ENCODE peak calls at places on chromosomes 11 and 22, in four cellular contexts. P is AG04449, M is astrocyte of the cerebellum, H is foreskin fibroblast. W is an unnamed sample.

GRCh38 chr22:42270178-42270511 is 308 bp downstream of the TCF20 start:
- DNase-seq in P (no peak), H (no peak), M (no peak), W (no peak)

GRCh38 chr11:61730222-61730994 is 22.0 kb upstream of the MYRF start:
- DNase-seq in P (no peak), H (no peak), M (no peak), W (no peak)

GRCh38 chr11:65576867-65577755 is 1.3 kb downstream of the EHBP1L1 start:
- DNase-seq in P (no peak), M (no peak), H (peak), W (peak)

GRCh38 chr11:22459053-22459452 is 120.9 kb downstream of the SLC17A6 start:
- DNase-seq in M (no peak), H (peak), P (no peak), W (no peak)

GRCh38 chr11:60870733-60871377 is 3.5 kb downstream of the ZP1 start:
- DNase-seq in H (no peak), P (no peak), M (no peak), W (no peak)

GRCh38 chr11:6736495-6737121 is 35.2 kb downstream of the OR2AG2 start:
- DNase-seq in P (no peak), M (no peak), H (no peak), W (no peak)

GRCh38 chr11:76740772-76741171 is 42.4 kb upstream of the TSKU start:
- DNase-seq in M (no peak), P (no peak), H (no peak), W (no peak)

GRCh38 chr11:67300256-67300755 is 3.0 kb upstream of the SSH3 start:
- DNase-seq in P (no peak), H (no peak), M (no peak), W (no peak)

GRCh38 chr11:81098471-81098870 is 1635.2 kb downstream of the FAM181B start:
- DNase-seq in M (no peak), H (no peak), P (no peak), W (no peak)

GRCh38 chr22:17931400-17931825 is 92.9 kb downstream of the MICAL3 start:
- DNase-seq in M (no peak), P (no peak), H (peak), W (peak)

GRCh38 chr11:134340354-134340964 is 8.7 kb downstream of the GLB1L2 start:
- DNase-seq in M (no peak), H (no peak), P (no peak), W (no peak)

GRCh38 chr22:25165785-25166184 is 33.9 kb upstream of the CRYBB3 start:
- DNase-seq in M (no peak), P (no peak), H (no peak), W (no peak)

GRCh38 chr11:48154162-48154561 is 62.4 kb upstream of the OR4B1 start:
- DNase-seq in M (no peak), P (no peak), H (peak), W (no peak)

GRCh38 chr11:11604340-11604992 is 17.3 kb downstream of the GALNT18 start:
- DNase-seq in M (no peak), H (no peak), P (no peak), W (no peak)

GRCh38 chr11:34600339-34601084 is 20.4 kb upstream of the EHF start:
- DNase-seq in H (peak), M (no peak), P (no peak), W (no peak)

GRCh38 chr11:68107689-68108088 is 13.5 kb downstream of the CHKA start:
- DNase-seq in H (no peak), M (no peak), P (no peak), W (no peak)

GRCh38 chr11:70720291-70720690 is 322.0 kb downstream of the CTTN start:
- DNase-seq in H (no peak), P (no peak), M (no peak), W (no peak)

GRCh38 chr11:102323542-102324261 is 6.4 kb downstream of the BIRC3 start:
- DNase-seq in M (peak), P (no peak), H (peak), W (no peak)

GRCh38 chr11:24755260-24755839 is 258.5 kb downstream of the LUZP2 start:
- DNase-seq in M (no peak), P (no peak), H (no peak), W (no peak)

GRCh38 chr11:65498042-65498726 is 661 bp upstream of the MALAT1 start:
- DNase-seq in M (no peak), H (peak), P (no peak), W (no peak)

GRCh38 chr11:78796956-78797355 is 222.3 kb upstream of the NARS2 start:
- DNase-seq in M (peak), P (peak), H (peak), W (no peak)

GRCh38 chr11:130129922-130130321 is 29.7 kb upstream of the ST14 start:
- DNase-seq in P (no peak), M (no peak), H (no peak), W (no peak)

GRCh38 chr11:63986156-63986931 is at the start of gene OTUB1:
- DNase-seq in P (peak), H (peak), M (peak), W (peak)

GRCh38 chr11:65719887-65720236 is 736 bp downstream of the RNASEH2C start:
- DNase-seq in M (no peak), P (no peak), H (peak), W (no peak)

GRCh38 chr11:1830119-1830499 is 4.7 kb upstream of the SYT8 start:
- DNase-seq in H (no peak), P (no peak), M (peak), W (no peak)

GRCh38 chr11:10551845-10552352 is 10.9 kb upstream of the RNF141 start:
- DNase-seq in P (no peak), M (no peak), H (no peak), W (no peak)

GRCh38 chr11:45662096-45662664 is 3.2 kb downstream of the CHST1 start:
- DNase-seq in P (no peak), M (no peak), H (no peak), W (no peak)

GRCh38 chr22:37330200-37331033 is 48.1 kb downstream of the CYTH4 start:
- DNase-seq in M (peak), P (no peak), H (peak), W (no peak)

GRCh38 chr22:37262346-37262745 is 18.3 kb upstream of the RAC2 start:
- DNase-seq in H (no peak), M (no peak), P (no peak), W (no peak)

GRCh38 chr11:110095554-110095953 is 2.4 kb downstream of the ZC3H12C start:
- DNase-seq in M (no peak), P (no peak), H (no peak), W (no peak)

GRCh38 chr22:43795320-43795719 is 16.8 kb downstream of the EFCAB6 start:
- DNase-seq in M (no peak), P (no peak), H (no peak), W (no peak)

GRCh38 chr11:2516276-2517015 is 71.6 kb downstream of the KCNQ1 start:
- DNase-seq in H (no peak), M (no peak), P (no peak), W (no peak)

GRCh38 chr11:130449996-130450419 is 1.6 kb downstream of the ADAMTS15 start:
- DNase-seq in P (no peak), H (peak), M (peak), W (peak)

GRCh38 chr22:17589810-17590375 is 26.6 kb downstream of the SLC25A18 start:
- DNase-seq in M (no peak), H (no peak), P (no peak), W (no peak)

GRCh38 chr11:62103141-62103540 is 20.7 kb upstream of the INCENP start:
- DNase-seq in P (no peak), M (no peak), H (no peak), W (no peak)

GRCh38 chr11:47051217-47051616 is 114.7 kb downstream of the CSTPP1 start:
- DNase-seq in P (no peak), H (peak), M (peak), W (no peak)

GRCh38 chr11:69463181-69463891 is 18.1 kb upstream of the LINC01488 start:
- DNase-seq in H (peak), M (peak), P (no peak), W (peak)

GRCh38 chr11:20131744-20132666 is 28.3 kb downstream of the DBX1 start:
- DNase-seq in M (no peak), H (peak), P (no peak), W (peak)
- H3K4me3 ChIP-seq in M (peak), H (peak), P (peak), W (peak)

GRCh38 chr11:75151346-75152047 is 590 bp downstream of the SLCO2B1 start:
- DNase-seq in M (no peak), H (no peak), P (no peak), W (no peak)
- H3K4me3 ChIP-seq in M (no peak), H (no peak), P (no peak), W (peak)

GRCh38 chr11:32289701-32290100 is 145.6 kb downstream of the WT1 start:
- DNase-seq in H (no peak), M (no peak), P (no peak), W (no peak)

GRCh38 chr11:32288276-32288675 is 147.1 kb downstream of the WT1 start:
- DNase-seq in M (no peak), H (no peak), P (no peak), W (no peak)

DNA sequence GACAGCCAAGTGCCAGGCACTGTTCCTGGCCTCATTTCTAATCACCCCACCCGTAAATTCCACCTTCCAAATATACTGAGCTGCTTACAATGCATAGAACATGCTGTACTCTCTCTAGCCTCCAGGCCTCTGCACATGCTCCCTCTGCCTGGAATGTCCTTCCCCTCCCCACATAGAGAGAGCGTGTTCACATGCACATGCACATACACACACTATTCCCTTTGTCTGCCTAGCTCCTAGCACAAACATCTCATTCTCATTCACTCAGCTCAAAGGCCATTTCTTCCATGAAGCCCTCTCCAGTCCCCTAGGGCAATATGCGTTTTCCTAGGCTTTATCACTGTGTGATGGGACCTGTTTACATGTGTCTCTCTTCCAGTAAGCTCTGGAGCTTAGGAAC is 144.6 kb downstream of the WT1 start:
- DNase-seq in H (no peak), M (no peak), P (no peak), W (no peak)
- H3K4me3 ChIP-seq in H (no peak), M (no peak), P (no peak), W (no peak)

GRCh38 chr11:120254788-120255518 is 15.0 kb downstream of the POU2F3 start:
- DNase-seq in H (no peak), P (no peak), M (no peak), W (no peak)
- H3K4me3 ChIP-seq in H (no peak), P (no peak), M (no peak), W (no peak)

DNA sequence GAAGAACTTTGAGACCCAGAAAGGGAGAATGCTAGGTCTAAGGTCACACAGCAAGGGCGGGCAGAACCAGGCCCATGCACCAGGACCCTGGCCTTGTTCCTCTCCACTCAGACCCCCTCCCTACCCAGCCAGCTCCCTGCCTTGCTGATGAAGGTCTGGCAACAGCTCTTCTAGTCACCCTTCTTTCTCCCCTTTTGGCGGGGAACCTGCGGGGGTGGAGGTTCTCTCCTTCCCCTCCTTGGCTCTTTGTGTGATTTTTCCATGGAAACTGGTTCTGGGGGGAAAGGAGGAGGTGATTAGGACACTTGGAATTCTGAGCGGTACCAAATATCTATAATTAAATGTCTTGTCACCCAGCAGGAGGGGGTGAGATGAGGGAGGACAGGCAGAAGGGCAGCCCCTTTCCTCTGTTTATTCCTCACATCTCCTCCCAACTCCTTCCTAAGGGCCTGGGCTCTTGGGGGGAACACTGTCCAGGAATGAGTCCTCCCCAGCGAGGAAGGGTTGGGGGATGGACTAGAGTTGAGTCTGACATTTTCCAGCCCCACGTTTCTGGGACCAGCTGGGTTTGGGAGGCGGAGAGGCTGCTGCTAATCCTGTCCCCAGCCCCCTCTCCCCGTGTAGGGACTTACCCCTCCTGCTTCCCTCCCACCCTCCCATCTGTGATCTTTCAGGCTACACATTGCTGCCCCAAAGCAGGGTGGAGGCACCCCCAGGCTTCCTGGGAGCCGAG is 7.4 kb downstream of the ARHGEF17 start:
- DNase-seq in P (no peak), M (no peak), H (no peak), W (no peak)
- H3K4me3 ChIP-seq in P (peak), M (no peak), H (peak), W (peak)

GRCh38 chr11:114036156-114036811 is 23.2 kb upstream of the ZBTB16 start:
- DNase-seq in P (no peak), H (peak), M (peak), W (peak)
- H3K4me3 ChIP-seq in P (peak), H (peak), M (peak), W (peak)

GRCh38 chr22:23410411-23410810 is 169.7 kb downstream of the IGLL1 start:
- DNase-seq in M (no peak), P (no peak), H (no peak), W (no peak)
- H3K4me3 ChIP-seq in M (no peak), P (no peak), H (no peak), W (no peak)

GRCh38 chr22:50298266-50298637 is 9.2 kb downstream of the PLXNB2 start:
- DNase-seq in M (no peak), P (no peak), H (no peak), W (no peak)
- H3K4me3 ChIP-seq in M (no peak), P (no peak), H (no peak), W (no peak)

GRCh38 chr11:73375830-73376167 is 400 bp upstream of the RELT start:
- DNase-seq in H (no peak), M (no peak), P (no peak), W (no peak)
- H3K4me3 ChIP-seq in H (no peak), M (no peak), P (no peak), W (peak)

W was measured in left ventricle myocardium inferior.